ENCODE peak calls at places on chromosomes 12 and 14, in nine cellular contexts. T is astrocyte of the cerebellum; A is cardiac muscle cell; V is CD4-positive, alpha-beta T cell; K is fibroblast of mammary gland; I is thyroid gland; C is WERI-Rb-1; Z is cardiac fibroblast; D is left ventricle myocardium inferior. X is an unnamed sample.

GRCh38 chr12:113887906-113888305 is 78.2 kb downstream of the RBM19 start:
- DNase-seq in V (no peak), T (no peak), A (no peak), D (no peak), K (no peak), Z (no peak), C (no peak), I (no peak), X (no peak)

GRCh38 chr14:66508846-66509621 is 1.1 kb downstream of the GPHN start:
- DNase-seq in T (no peak), D (peak), I (peak), V (no peak), A (peak), Z (peak), C (peak), K (peak), X (peak)

GRCh38 chr12:49274396-49275069 is 9.7 kb downstream of the TUBA1C start:
- DNase-seq in T (no peak), A (no peak), C (no peak), K (peak), D (peak), Z (no peak), V (no peak), I (no peak), X (no peak)

GRCh38 chr12:86104087-86104486 is 152.1 kb downstream of the MGAT4C start:
- DNase-seq in V (no peak), A (no peak), K (no peak), Z (no peak), D (no peak), I (no peak), T (no peak), C (no peak), X (no peak)

GRCh38 chr12:2270846-2271245 is 218.1 kb downstream of the CACNA1C start:
- DNase-seq in C (no peak), Z (no peak), I (no peak), V (no peak), A (no peak), K (no peak), T (no peak), D (no peak), X (no peak)

GRCh38 chr12:87866602-87867292 is 162.5 kb downstream of the C12orf50 start:
- DNase-seq in I (no peak), T (no peak), D (no peak), V (no peak), K (peak), A (no peak), Z (peak), C (no peak), X (no peak)

GRCh38 chr12:70196732-70197361 is 46.4 kb upstream of the CNOT2 start:
- DNase-seq in D (no peak), I (no peak), T (no peak), C (peak), Z (peak), A (no peak), K (peak), V (no peak), X (no peak)

GRCh38 chr12:67394600-67394999 is 125.4 kb downstream of the CAND1 start:
- DNase-seq in Z (peak), C (no peak), V (no peak), I (peak), D (peak), K (peak), T (peak), A (no peak), X (no peak)

GRCh38 chr12:49070971-49071370 is 1.2 kb upstream of the RHEBL1 start:
- DNase-seq in D (no peak), Z (no peak), I (no peak), V (no peak), T (no peak), C (no peak), A (no peak), K (no peak), X (no peak)

GRCh38 chr14:76212242-76212641 is 60.5 kb downstream of the GPATCH2L start:
- DNase-seq in V (no peak), D (no peak), Z (no peak), I (no peak), K (no peak), C (no peak), A (no peak), T (no peak), X (no peak)

GRCh38 chr12:15155271-15155670 is 65.9 kb downstream of the RERG start:
- DNase-seq in K (no peak), T (no peak), V (no peak), A (no peak), Z (no peak), C (no peak), I (no peak), D (no peak), X (no peak)

GRCh38 chr12:67925077-67925476 is 64.2 kb upstream of the IFNG-AS1 start:
- DNase-seq in V (no peak), I (peak), C (no peak), D (no peak), T (peak), Z (no peak), K (peak), A (no peak), X (no peak)

GRCh38 chr12:72602616-72603015 is 330.4 kb downstream of the TRHDE start:
- DNase-seq in V (no peak), A (no peak), Z (no peak), T (no peak), K (no peak), C (no peak), I (no peak), D (no peak), X (no peak)

GRCh38 chr12:93749515-93749914 is 72.3 kb downstream of the CRADD start:
- DNase-seq in C (no peak), D (no peak), V (no peak), A (no peak), I (no peak), K (no peak), T (no peak), Z (no peak), X (no peak)

GRCh38 chr12:30399859-30400258 is 295.8 kb downstream of the IPO8 start:
- DNase-seq in Z (no peak), D (no peak), C (no peak), I (no peak), T (no peak), A (no peak), K (no peak), V (no peak), X (no peak)

GRCh38 chr12:46470039-46470627 is 97.6 kb upstream of the SLC38A2 start:
- DNase-seq in T (no peak), I (no peak), K (no peak), D (no peak), V (no peak), A (no peak), Z (no peak), C (no peak), X (no peak)

DNA sequence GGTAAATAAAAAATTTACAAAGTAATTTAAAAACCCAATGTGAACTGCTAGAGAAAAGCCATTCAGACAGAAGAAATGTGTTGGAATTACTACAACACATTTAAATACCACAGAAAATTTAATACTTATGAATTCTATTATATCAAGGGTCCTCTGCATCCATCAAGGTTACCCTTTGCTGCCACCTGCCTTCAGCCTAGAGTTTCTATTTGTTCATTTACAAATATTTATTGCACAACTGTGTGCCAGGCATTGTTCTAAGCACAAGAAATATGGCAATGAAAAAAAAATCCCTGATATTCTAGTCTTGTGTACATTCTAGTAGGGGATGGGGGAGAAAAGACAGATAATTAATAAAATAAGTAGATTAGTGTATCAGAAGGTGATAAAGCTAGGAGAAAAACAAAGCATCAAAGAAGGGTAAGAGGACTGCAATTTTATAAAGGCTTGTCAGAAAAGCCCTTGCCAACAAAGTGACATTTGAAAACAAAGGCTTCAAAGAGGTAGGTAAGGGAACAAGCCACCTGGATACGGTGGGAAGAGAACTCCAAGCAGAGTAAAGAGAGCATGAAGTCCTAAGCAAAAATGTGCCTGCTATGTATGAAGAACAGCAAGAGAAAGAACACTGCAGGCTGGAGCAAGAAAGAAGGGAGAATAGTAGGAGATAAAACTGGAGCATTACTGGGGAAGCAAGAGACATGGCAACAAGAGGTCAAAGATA is 59.1 kb upstream of the SLC6A13 start:
- DNase-seq in V (no peak), A (peak), I (peak), C (no peak), K (peak), T (no peak), Z (peak), D (no peak), X (no peak)
- TF ChIP-seq CTCF in V (no peak), A (no peak), I (no peak), C (no peak), K (peak), T (peak), Z (peak), D (peak), X (no peak)

DNA sequence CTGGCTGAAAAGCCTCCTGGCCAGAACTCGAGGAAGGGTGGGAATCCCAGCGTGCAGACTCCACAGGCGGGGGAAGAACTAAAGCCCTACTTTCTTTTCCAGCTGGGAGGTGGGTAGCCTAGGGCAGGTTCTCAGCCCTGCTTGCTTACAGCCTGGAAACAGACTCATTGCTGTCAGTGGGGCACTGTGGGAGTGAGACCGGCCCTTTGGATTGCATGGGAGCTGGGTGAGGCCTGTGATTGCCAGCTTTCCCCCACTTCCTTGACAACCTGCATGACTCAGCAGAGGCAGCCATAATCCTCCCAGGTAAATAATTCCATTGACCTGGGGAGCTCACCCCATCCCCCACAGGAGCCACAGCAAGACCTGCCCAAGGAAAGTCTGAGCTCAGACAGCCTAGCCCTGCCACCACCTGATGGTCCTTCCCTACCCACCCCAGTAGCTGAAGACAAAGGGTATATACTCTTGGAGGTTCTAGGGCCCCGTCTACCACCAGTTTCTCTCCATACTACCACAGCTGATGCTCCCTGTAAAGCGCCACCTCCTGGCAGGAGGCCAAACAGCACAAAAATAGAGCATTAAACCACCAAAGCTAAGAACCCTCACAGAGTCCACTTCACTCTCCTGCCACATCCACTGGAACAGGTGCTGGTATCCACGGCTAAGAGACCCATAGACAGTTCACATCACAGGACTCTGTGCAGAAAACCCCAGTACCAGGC is 294.1 kb downstream of the SEC23A start:
- DNase-seq in Z (no peak), T (no peak), A (no peak), C (no peak), I (no peak), K (no peak), D (no peak), V (no peak), X (no peak)
- TF ChIP-seq CTCF in Z (no peak), T (no peak), A (no peak), C (no peak), I (no peak), K (no peak), D (no peak), V (no peak), X (no peak)

DNA sequence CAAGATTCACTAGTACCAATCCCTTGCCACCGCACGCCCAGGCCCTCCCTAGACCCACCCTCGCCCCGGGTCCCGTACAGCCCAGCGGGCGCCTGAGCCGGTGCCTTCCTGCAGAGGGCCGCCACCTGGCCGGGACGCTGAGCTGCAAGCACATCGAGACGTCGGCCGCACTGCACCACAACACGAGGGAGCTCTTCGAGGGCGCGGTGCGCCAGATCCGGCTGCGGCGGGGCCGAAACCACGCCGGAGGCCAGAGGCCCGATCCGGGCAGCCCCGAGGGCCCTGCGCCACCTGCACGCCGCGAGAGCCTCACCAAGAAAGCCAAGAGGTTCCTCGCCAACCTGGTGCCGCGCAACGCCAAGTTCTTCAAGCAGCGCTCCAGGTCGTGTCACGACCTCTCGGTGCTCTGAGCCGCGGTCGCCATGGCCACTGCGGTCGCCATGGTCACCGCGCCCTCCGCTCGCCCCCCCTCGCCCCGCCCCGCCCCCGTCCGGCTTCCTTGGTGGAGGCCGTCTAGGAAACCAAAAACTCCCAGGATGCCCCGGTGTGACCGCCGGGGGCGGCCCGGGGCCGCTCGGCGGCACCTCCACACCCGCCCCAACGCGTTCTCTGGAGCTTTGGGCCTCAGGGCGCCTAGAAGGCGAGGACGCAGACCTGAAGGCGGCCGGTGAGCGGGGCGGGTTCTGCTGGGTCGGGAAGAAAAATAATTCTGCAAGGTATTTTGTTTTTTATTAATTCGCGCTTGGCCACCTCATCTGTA is 3.7 kb downstream of the REM2 start:
- DNase-seq in C (no peak), V (peak), A (peak), D (peak), Z (peak), K (peak), I (peak), T (no peak), X (no peak)
- TF ChIP-seq CTCF in C (no peak), V (peak), A (no peak), D (peak), Z (no peak), K (no peak), I (no peak), T (no peak), X (no peak)

GRCh38 chr14:56247495-56248087 is 129.4 kb downstream of the PELI2 start:
- DNase-seq in C (no peak), K (peak), V (no peak), Z (peak), T (no peak), D (no peak), I (no peak), A (no peak), X (no peak)
- TF ChIP-seq CTCF in C (peak), K (peak), V (no peak), Z (peak), T (peak), D (peak), I (no peak), A (peak), X (no peak)

X was measured in omental fat pad.